ENCODE peak calls at places on chromosomes 12 and 14, in seven cellular contexts. T is transverse colon; C is small intestine; I is naive thymus-derived CD4-positive, alpha-beta T cell; S is astrocyte; K is aorta; V is mammary epithelial cell. L is an unnamed sample.

GRCh38 chr14:23481362-23481970 is 12.0 kb downstream of the NGDN start:
- DNase-seq in T (no peak), C (no peak), I (no peak), S (no peak), K (no peak), V (peak; percentile 14), L (no peak)

GRCh38 chr14:74979442-74980397 is 23.0 kb upstream of the EIF2B2 start:
- DNase-seq in T (no peak), C (no peak), I (no peak), S (peak; percentile 11), K (peak; percentile 76), V (no peak), L (no peak)

GRCh38 chr14:29240046-29240445 is 473.5 kb downstream of the FOXG1 start:
- DNase-seq in T (no peak), C (no peak), I (no peak), S (peak; percentile 90), K (no peak), V (no peak), L (no peak)

GRCh38 chr14:37369446-37369845 is 171.7 kb downstream of the MIPOL1 start:
- DNase-seq in T (no peak), C (no peak), I (no peak), S (no peak), K (no peak), V (no peak), L (no peak)

GRCh38 chr12:66726531-66726930 is 47.7 kb upstream of the GRIP1 start:
- DNase-seq in T (no peak), C (no peak), I (no peak), S (no peak), K (no peak), V (no peak), L (no peak)

GRCh38 chr12:51208016-51208660 is 9.7 kb downstream of the POU6F1 start:
- DNase-seq in T (no peak), C (no peak), I (no peak), S (no peak), K (no peak), V (no peak), L (no peak)

GRCh38 chr12:108523365-108523764 is 8.3 kb downstream of the FICD start:
- DNase-seq in T (no peak), C (no peak), I (no peak), S (no peak), K (no peak), V (no peak), L (no peak)

GRCh38 chr14:57261604-57262003 is 7.1 kb downstream of the EXOC5 start:
- DNase-seq in T (no peak), C (peak; percentile 37), I (no peak), S (no peak), K (no peak), V (no peak), L (no peak)

GRCh38 chr14:93496856-93497255 is 66.1 kb downstream of the UNC79 start:
- DNase-seq in T (no peak), C (no peak), I (no peak), S (no peak), K (no peak), V (no peak), L (no peak)

GRCh38 chr14:68977741-68978549 is 1.2 kb downstream of the ACTN1 start:
- DNase-seq in T (peak; percentile 73), C (no peak), I (peak; percentile 35), S (peak; percentile 92), K (peak; percentile 90), V (peak; percentile 84), L (peak; percentile 23)
- H3K4me1 ChIP-seq in T (peaks cover 29% of the 10 kb centered on the region), C (no peaks in the 10 kb centered on the region), I (peaks cover 5% of the 10 kb centered on the region), S (peaks cover 69% of the 10 kb centered on the region), K (peaks cover 2% of the 10 kb centered on the region), V (peaks cover 57% of the 10 kb centered on the region), L (peaks cover 24% of the 10 kb centered on the region)

GRCh38 chr12:109722022-109722752 is 8.6 kb downstream of the FAM222A start:
- DNase-seq in T (no peak), C (peak; percentile 81), I (no peak), S (no peak), K (no peak), V (no peak), L (no peak)

GRCh38 chr12:109720152-109720855 is 6.7 kb downstream of the FAM222A start:
- DNase-seq in T (no peak), C (no peak), I (no peak), S (no peak), K (no peak), V (no peak), L (no peak)

GRCh38 chr12:109719123-109720022 is 5.7 kb downstream of the FAM222A start:
- DNase-seq in T (no peak), C (no peak), I (no peak), S (no peak), K (no peak), V (no peak), L (no peak)

GRCh38 chr12:109721276-109721675 is 7.7 kb downstream of the FAM222A start:
- DNase-seq in T (no peak), C (peak; percentile 77), I (no peak), S (no peak), K (no peak), V (no peak), L (no peak)

GRCh38 chr12:109720856-109721189 is 7.2 kb downstream of the FAM222A start:
- DNase-seq in T (no peak), C (no peak), I (no peak), S (no peak), K (no peak), V (no peak), L (no peak)
- H3K4me1 ChIP-seq in T (peaks cover 22% of the 10 kb centered on the region), C (peaks cover 4% of the 10 kb centered on the region), I (no peaks in the 10 kb centered on the region), S (no peaks in the 10 kb centered on the region), K (no peaks in the 10 kb centered on the region), V (no peaks in the 10 kb centered on the region), L (no peaks in the 10 kb centered on the region)

GRCh38 chr12:78407722-78408121 is 456.9 kb upstream of the SYT1 start:
- DNase-seq in T (no peak), C (no peak), I (no peak), S (peak; percentile 18), K (no peak), V (no peak), L (no peak)
- H3K4me1 ChIP-seq in T (no peaks in the 10 kb centered on the region), C (no peaks in the 10 kb centered on the region), I (no peaks in the 10 kb centered on the region), S (peaks cover 8% of the 10 kb centered on the region), K (no peaks in the 10 kb centered on the region), V (no peaks in the 10 kb centered on the region), L (no peaks in the 10 kb centered on the region)

DNA sequence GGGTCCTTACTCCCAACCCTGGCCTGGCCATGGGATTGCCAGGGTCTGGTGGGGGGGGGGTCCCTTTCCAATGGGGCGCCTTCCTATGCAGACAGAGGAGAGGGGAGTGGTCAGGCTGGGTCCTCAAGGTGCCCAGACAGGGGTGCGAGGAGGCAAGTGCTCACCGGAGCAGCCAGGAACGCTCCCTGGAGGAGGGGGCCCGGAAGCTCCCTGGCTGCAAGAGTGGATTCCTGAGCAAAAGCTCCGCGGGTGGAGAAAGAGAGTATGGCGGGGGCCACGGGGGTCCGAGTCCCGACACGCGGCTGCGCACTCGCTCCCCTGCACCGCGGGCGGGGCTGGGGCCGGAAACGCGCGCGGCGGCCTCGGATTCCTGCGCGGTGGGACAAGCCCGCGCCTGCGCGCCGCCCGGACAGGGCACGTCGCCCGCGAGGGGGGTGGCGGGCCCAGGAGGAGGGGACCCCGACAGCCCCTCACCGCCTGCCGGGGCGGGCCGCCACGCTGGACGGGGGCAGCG is 27.7 kb upstream of the GPR132 start:
- DNase-seq in T (peak; percentile 76), C (peak; percentile 74), I (peak; percentile 59), S (peak; percentile 44), K (peak; percentile 81), V (peak; percentile 45), L (peak; percentile 57)
- H3K4me1 ChIP-seq in T (peaks cover 41% of the 10 kb centered on the region), C (peaks cover 9% of the 10 kb centered on the region), I (peaks cover 14% of the 10 kb centered on the region), S (peaks cover 35% of the 10 kb centered on the region), K (no peaks in the 10 kb centered on the region), V (peaks cover 64% of the 10 kb centered on the region), L (peaks cover 23% of the 10 kb centered on the region)

DNA sequence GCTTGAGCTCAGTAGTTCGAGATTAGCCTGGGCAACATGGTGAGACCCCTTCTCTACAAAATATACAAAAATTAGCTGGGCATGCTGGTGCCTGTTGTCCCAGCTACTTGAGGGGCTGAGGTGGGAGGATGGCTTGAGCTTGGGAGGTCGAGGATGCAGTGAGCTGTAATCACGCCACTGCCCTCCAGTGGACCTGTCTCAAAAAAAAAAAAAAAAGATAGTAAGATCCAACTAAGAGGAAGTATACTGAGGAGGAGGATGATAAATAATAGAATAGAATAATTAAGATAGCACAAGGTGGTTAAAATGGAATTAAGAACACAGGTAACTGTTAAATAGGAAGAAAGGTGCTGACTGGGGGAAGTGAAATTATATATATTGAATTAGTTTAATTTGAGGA is 37.0 kb upstream of the BAZ1A start:
- DNase-seq in T (no peak), C (no peak), I (no peak), S (no peak), K (no peak), V (no peak), L (no peak)
- H3K4me1 ChIP-seq in T (no peaks in the 10 kb centered on the region), C (no peaks in the 10 kb centered on the region), I (no peaks in the 10 kb centered on the region), S (peaks cover 6% of the 10 kb centered on the region), K (no peaks in the 10 kb centered on the region), V (no peaks in the 10 kb centered on the region), L (no peaks in the 10 kb centered on the region)

GRCh38 chr14:69400154-69400553 is 1.7 kb downstream of the SLC39A9 start:
- DNase-seq in T (no peak), C (no peak), I (no peak), S (no peak), K (no peak), V (no peak), L (no peak)
- H3K4me1 ChIP-seq in T (peaks cover 41% of the 10 kb centered on the region), C (peaks cover 5% of the 10 kb centered on the region), I (peaks cover 31% of the 10 kb centered on the region), S (peaks cover 34% of the 10 kb centered on the region), K (no peaks in the 10 kb centered on the region), V (peaks cover 21% of the 10 kb centered on the region), L (peaks cover 49% of the 10 kb centered on the region)

GRCh38 chr14:73758392-73759182 is 44.4 kb upstream of the PNMA1 start:
- DNase-seq in T (peak; percentile 87), C (peak; percentile 85), I (peak; percentile 46), S (peak; percentile 43), K (peak; percentile 87), V (peak; percentile 80), L (peak; percentile 59)
- H3K4me1 ChIP-seq in T (peaks cover 80% of the 10 kb centered on the region), C (peaks cover 17% of the 10 kb centered on the region), I (peaks cover 74% of the 10 kb centered on the region), S (peaks cover 53% of the 10 kb centered on the region), K (no peaks in the 10 kb centered on the region), V (peaks cover 55% of the 10 kb centered on the region), L (peaks cover 85% of the 10 kb centered on the region)

GRCh38 chr12:92854344-92854743 is 74.8 kb downstream of the EEA1 start:
- DNase-seq in T (no peak), C (no peak), I (no peak), S (no peak), K (no peak), V (no peak), L (no peak)

GRCh38 chr12:92844147-92844763 is 84.8 kb downstream of the EEA1 start:
- DNase-seq in T (no peak), C (no peak), I (no peak), S (no peak), K (no peak), V (no peak), L (no peak)

GRCh38 chr12:92845320-92845719 is 83.8 kb downstream of the EEA1 start:
- DNase-seq in T (no peak), C (peak; percentile 76), I (no peak), S (no peak), K (no peak), V (no peak), L (no peak)

GRCh38 chr12:92848740-92849139 is 80.4 kb downstream of the EEA1 start:
- DNase-seq in T (no peak), C (no peak), I (no peak), S (no peak), K (no peak), V (no peak), L (no peak)
- H3K4me1 ChIP-seq in T (no peaks in the 10 kb centered on the region), C (no peaks in the 10 kb centered on the region), I (no peaks in the 10 kb centered on the region), S (no peaks in the 10 kb centered on the region), K (no peaks in the 10 kb centered on the region), V (peaks cover 2% of the 10 kb centered on the region), L (no peaks in the 10 kb centered on the region)

L was measured in CD4-positive, CD25-positive, alpha-beta regulatory T cell.